ENCODE peak calls at places on chromosome 5, in eight cellular contexts. Q, M, L, V, O, B, Y and F are unnamed samples.

GRCh38 chr5:98458726-98459125 is 314.7 kb upstream of the RGMB start:
- DNase-seq in Q (no peak), M (no peak), L (no peak), V (no peak), O (no peak), B (no peak), Y (no peak), F (no peak)

GRCh38 chr5:54103871-54104270 is 206.5 kb downstream of the ARL15 start:
- DNase-seq in Q (no peak), M (no peak), L (no peak), V (no peak), O (no peak), B (no peak), Y (no peak), F (no peak)

GRCh38 chr5:59917121-59917520 is 23.6 kb upstream of the PDE4D start:
- DNase-seq in Q (no peak), M (no peak), L (no peak), V (no peak), O (peak), B (no peak), Y (no peak), F (no peak)

GRCh38 chr5:150175076-150175475 is 8.5 kb downstream of the CDX1 start:
- DNase-seq in Q (no peak), M (no peak), L (no peak), V (no peak), O (peak), B (no peak), Y (no peak), F (no peak)

GRCh38 chr5:95009812-95010211 is 275.1 kb downstream of the MCTP1 start:
- DNase-seq in Q (no peak), M (no peak), L (no peak), V (no peak), O (no peak), B (no peak), Y (no peak), F (no peak)

GRCh38 chr5:116476903-116477537 is 97.6 kb downstream of the SEMA6A start:
- DNase-seq in Q (no peak), M (no peak), L (no peak), V (no peak), O (no peak), B (no peak), Y (no peak), F (no peak)

GRCh38 chr5:53321073-53321472 is 159.4 kb upstream of the FST start:
- DNase-seq in Q (no peak), M (no peak), L (no peak), V (no peak), O (no peak), B (no peak), Y (no peak), F (no peak)

GRCh38 chr5:16773990-16774389 is 157.2 kb upstream of the RETREG1 start:
- DNase-seq in Q (no peak), M (no peak), L (no peak), V (no peak), O (no peak), B (no peak), Y (no peak), F (peak)

GRCh38 chr5:78050888-78051287 is 243.6 kb downstream of the AP3B1 start:
- DNase-seq in Q (no peak), M (no peak), L (no peak), V (no peak), O (peak), B (no peak), Y (no peak), F (peak)

GRCh38 chr5:107376546-107377276 is 294.0 kb downstream of the EFNA5 start:
- DNase-seq in Q (no peak), M (no peak), L (no peak), V (no peak), O (no peak), B (no peak), Y (no peak), F (peak)

GRCh38 chr5:10711562-10711961 is 49.5 kb downstream of the DAP start:
- DNase-seq in Q (no peak), M (no peak), L (no peak), V (no peak), O (no peak), B (no peak), Y (no peak), F (no peak)